ENCODE peak calls at places on chromosome 11, in ten cellular contexts. I is stimulated activated CD4-positive, alpha-beta T cell treated with anti-CD3 and anti-CD28 coated beads, Interleukin-2, amount 100 ng/mL, for 24 hours; J is GDM1; B is activated T-helper 1 cell treated with anti-CD3 and anti-CD28 coated beads, Interleukin-12 subunit alpha, Interleukin-12 subunit beta, Interleukin-2, Interleukin-4 antibody, amounts not matched to agents 30 ng/mL and 10 ng/mL and 1 ng/mL, durations not matched to agents 14 hours and 24 hours and 36 hours; A is endothelial cell of umbilical vein; S is hypothalamus; T is brain microvascular endothelial cell; V is fibroblast of the aortic adventitia; G is cerebellar nuclear complex; D is renal cortical epithelial cell. H is an unnamed sample.

GRCh38 chr11:43788394-43788793 is 92.2 kb upstream of the ALKBH3 start:
- DNase-seq in T (no peak), B (no peak), V (no peak), A (peak; percentile 23), G (no peak), S (no peak), J (peak; percentile 62), I (no peak), D (no peak), H (peak; percentile 51)

GRCh38 chr11:117620131-117620530 is 176.9 kb downstream of the DSCAML1 start:
- DNase-seq in I (no peak), B (no peak), A (no peak), J (no peak), S (no peak), D (no peak), G (no peak), V (no peak), T (no peak), H (no peak)

GRCh38 chr11:117828641-117829368 is 4.3 kb upstream of the FXYD2 start:
- DNase-seq in D (peak; percentile 79), J (peak; percentile 34), A (peak; percentile 54), T (peak; percentile 67), V (peak; percentile 23), G (no peak), S (no peak), I (peak; percentile 85), B (peak; percentile 79), H (no peak)

GRCh38 chr11:20029193-20029592 is 131.1 kb downstream of the DBX1 start:
- DNase-seq in J (no peak), S (no peak), V (no peak), A (no peak), B (no peak), I (no peak), T (no peak), D (no peak), G (no peak), H (no peak)

GRCh38 chr11:66317766-66318575 is 1.1 kb upstream of the CD248 start:
- DNase-seq in B (no peak), J (no peak), V (peak; percentile 95), S (no peak), G (no peak), I (peak; percentile 33), D (peak; percentile 72), A (no peak), T (peak; percentile 75), H (peak; percentile 77)

GRCh38 chr11:71136095-71136845 is 116.1 kb downstream of the SHANK2 start:
- DNase-seq in J (no peak), V (no peak), G (no peak), B (no peak), S (no peak), A (no peak), I (no peak), D (no peak), T (no peak), H (no peak)

GRCh38 chr11:129530154-129530895 is 154.7 kb downstream of the BARX2 start:
- DNase-seq in S (peak; percentile 61), B (no peak), I (no peak), V (no peak), D (no peak), A (no peak), T (no peak), J (no peak), G (no peak), H (no peak)

GRCh38 chr11:35112846-35113105 is 26.2 kb upstream of the CD44 start:
- DNase-seq in I (no peak), B (no peak), D (no peak), S (no peak), J (no peak), A (no peak), V (no peak), T (no peak), G (no peak), H (no peak)

GRCh38 chr11:111665779-111666178 is 63.5 kb downstream of the SIK2 start:
- DNase-seq in S (no peak), D (peak; percentile 45), T (peak; percentile 48), J (no peak), A (peak; percentile 55), I (no peak), V (peak; percentile 68), G (no peak), B (no peak), H (no peak)

GRCh38 chr11:47060807-47061206 is 115.9 kb downstream of the ARFGAP2 start:
- DNase-seq in G (no peak), T (no peak), S (no peak), B (no peak), J (peak; percentile 63), V (peak; percentile 56), I (no peak), D (no peak), A (no peak), H (no peak)

GRCh38 chr11:7869467-7869866 is 61.6 kb downstream of the OR10A6 start:
- DNase-seq in A (peak; percentile 63), V (peak; percentile 54), I (no peak), B (no peak), J (no peak), S (no peak), G (no peak), D (peak; percentile 76), T (no peak), H (no peak)

H was measured in naive B cell.